ENCODE peak calls at places on chromosomes 6 and 20, in five cellular contexts. V is WTC11; B is CD8-positive, alpha-beta T cell; R is GM23338; C is AG10803. Q is an unnamed sample.
A peak's percentile ranks its signal among the peaks of the same experiment; 100 is the strongest.

GRCh38 chr20:14536738-14537137 is 199.3 kb upstream of the FLRT3 start:
- DNase-seq in V (no peak), B (no peak), R (no peak), C (no peak), Q (no peak)

GRCh38 chr6:6734463-6735455 is 146.2 kb downstream of the LY86 start:
- DNase-seq in V (no peak), B (no peak), R (no peak), C (no peak), Q (no peak)

GRCh38 chr20:61631770-61632169 is 379.7 kb downstream of the CDH4 start:
- DNase-seq in V (no peak), B (no peak), R (no peak), C (no peak), Q (no peak)

GRCh38 chr6:154276810-154277577 is 79.6 kb downstream of the IPCEF1 start:
- DNase-seq in V (no peak), B (no peak), R (peak; percentile 33), C (peak; percentile 45), Q (peak; percentile 74)

GRCh38 chr6:140201787-140202458 is 827.5 kb upstream of the CITED2 start:
- DNase-seq in V (no peak), B (no peak), R (no peak), C (peak; percentile 48), Q (no peak)

GRCh38 chr6:153231048-153231635 is 100.1 kb upstream of the RGS17 start:
- DNase-seq in V (peak; percentile 87), B (no peak), R (peak; percentile 85), C (peak; percentile 15), Q (peak; percentile 74)

GRCh38 chr6:12538881-12539357 is 177.6 kb upstream of the PHACTR1 start:
- DNase-seq in V (no peak), B (no peak), R (no peak), C (peak; percentile 24), Q (peak; percentile 84)

GRCh38 chr6:43192911-43193310 is 10.9 kb downstream of the CUL9 start:
- DNase-seq in V (no peak), B (no peak), R (no peak), C (no peak), Q (no peak)

GRCh38 chr6:146905313-146905712 is 298.9 kb upstream of the STXBP5 start:
- DNase-seq in V (no peak), B (no peak), R (no peak), C (peak; percentile 81), Q (peak; percentile 61)

GRCh38 chr6:66161546-66162108 is 454.6 kb upstream of the EYS start:
- DNase-seq in V (no peak), B (no peak), R (peak; percentile 34), C (no peak), Q (no peak)

GRCh38 chr6:132405143-132405915 is 4.1 kb upstream of the MOXD1 start:
- DNase-seq in V (no peak), B (no peak), R (no peak), C (peak; percentile 27), Q (peak; percentile 54)

GRCh38 chr6:154548130-154548830 is 37.8 kb upstream of the CNKSR3 start:
- DNase-seq in V (no peak), B (no peak), R (no peak), C (peak; percentile 2), Q (peak; percentile 65)

GRCh38 chr6:7909323-7910276 is 988 bp downstream of the TXNDC5 start:
- DNase-seq in V (peak; percentile 75), B (no peak), R (peak; percentile 77), C (peak; percentile 47), Q (peak; percentile 31)

GRCh38 chr20:35881676-35882075 is 72.6 kb downstream of the SCAND1 start:
- DNase-seq in V (no peak), B (no peak), R (no peak), C (no peak), Q (no peak)

GRCh38 chr6:117444600-117444999 is 18.9 kb upstream of the ROS1 start:
- DNase-seq in V (no peak), B (no peak), R (no peak), C (peak; percentile 91), Q (peak; percentile 83)

GRCh38 chr20:52062452-52063209 is 128.9 kb downstream of the ZFP64 start:
- DNase-seq in V (no peak), B (no peak), R (no peak), C (no peak), Q (no peak)

GRCh38 chr20:41316009-41316408 is 1.5 kb downstream of the ZHX3 start:
- DNase-seq in V (no peak), B (no peak), R (no peak), C (peak; percentile 59), Q (no peak)

GRCh38 chr6:170140129-170140528 is 150.7 kb downstream of the DLL1 start:
- DNase-seq in V (no peak), B (no peak), R (no peak), C (no peak), Q (no peak)

GRCh38 chr6:32089082-32089828 is 19.9 kb downstream of the TNXB start:
- DNase-seq in V (no peak), B (no peak), R (no peak), C (no peak), Q (no peak)

GRCh38 chr6:32086661-32087573 is 22.2 kb downstream of the TNXB start:
- DNase-seq in V (no peak), B (no peak), R (peak; percentile 82), C (peak; percentile 83), Q (peak; percentile 61)

GRCh38 chr6:32085759-32086458 is 23.2 kb downstream of the TNXB start:
- DNase-seq in V (no peak), B (no peak), R (no peak), C (no peak), Q (no peak)

GRCh38 chr6:32088487-32089049 is 20.6 kb downstream of the TNXB start:
- DNase-seq in V (no peak), B (no peak), R (no peak), C (no peak), Q (no peak)

GRCh38 chr6:32087574-32088486 is 21.3 kb downstream of the TNXB start:
- DNase-seq in V (peak; percentile 93), B (peak; percentile 43), R (peak; percentile 97), C (peak; percentile 27), Q (peak; percentile 85)
- TF ChIP-seq CTCF in V (peak; percentile 27), B (peak; percentile 34), R (peak; percentile 84), C (peak; percentile 10), Q (peak; percentile 67)

GRCh38 chr6:98838027-98838426 is 3.7 kb downstream of the POU3F2 start:
- DNase-seq in V (no peak), B (no peak), R (no peak), C (no peak), Q (no peak)

GRCh38 chr6:98840385-98840784 is 6.0 kb downstream of the POU3F2 start:
- DNase-seq in V (no peak), B (no peak), R (no peak), C (no peak), Q (no peak)

GRCh38 chr6:98841589-98842488 is 7.5 kb downstream of the POU3F2 start:
- DNase-seq in V (no peak), B (no peak), R (no peak), C (no peak), Q (no peak)

GRCh38 chr6:98841114-98841513 is 6.7 kb downstream of the POU3F2 start:
- DNase-seq in V (no peak), B (no peak), R (no peak), C (no peak), Q (no peak)

GRCh38 chr6:98839788-98840361 is 5.5 kb downstream of the POU3F2 start:
- DNase-seq in V (no peak), B (no peak), R (peak; percentile 60), C (peak; percentile 16), Q (peak; percentile 43)
- TF ChIP-seq CTCF in V (no peak), B (no peak), R (peak; percentile 76), C (peak; percentile 44), Q (peak; percentile 54)

GRCh38 chr6:106740287-106740686 is 110.9 kb downstream of the QRSL1 start:
- DNase-seq in V (no peak), B (no peak), R (no peak), C (no peak), Q (no peak)
- TF ChIP-seq CTCF in V (no peak), B (no peak), R (peak; percentile 9), C (no peak), Q (no peak)

GRCh38 chr6:39791311-39791710 is 865 bp upstream of the DAAM2 start:
- DNase-seq in V (no peak), B (no peak), R (peak; percentile 47), C (peak; percentile 49), Q (no peak)
- TF ChIP-seq CTCF in V (no peak), B (no peak), R (peak; percentile 54), C (peak; percentile 51), Q (peak; percentile 38)